ENCODE peak calls at places on chromosomes 4 and X, in four cellular contexts. One of them, this sample, is unnamed.

GRCh38 chr4:101349346-101350064 is 2.2 kb upstream of the PPP3CA start:
- DNase-seq in GF-D8: peak
- DNase-seq in heart left ventricle: peak
- DNase-seq in iPS-NIHi11: no peak
- DNase-seq in this sample: no peak

GRCh38 chr4:7747062-7747385 is 192.6 kb downstream of the AFAP1 start:
- DNase-seq in iPS-NIHi11: no peak
- DNase-seq in heart left ventricle: peak
- DNase-seq in GF-D8: no peak
- DNase-seq in this sample: no peak

GRCh38 chrX:71250856-71251255 is 3.1 kb downstream of the ZMYM3 start:
- DNase-seq in heart left ventricle: no peak
- DNase-seq in GF-D8: no peak
- DNase-seq in iPS-NIHi11: no peak
- DNase-seq in this sample: no peak

GRCh38 chrX:43121637-43122036 is 343.7 kb upstream of the PPP1R2C start:
- DNase-seq in heart left ventricle: no peak
- DNase-seq in iPS-NIHi11: no peak
- DNase-seq in GF-D8: no peak
- DNase-seq in this sample: no peak

GRCh38 chr4:23920716-23921446 is 31.0 kb upstream of the PPARGC1A start:
- DNase-seq in iPS-NIHi11: no peak
- DNase-seq in GF-D8: no peak
- DNase-seq in heart left ventricle: no peak
- DNase-seq in this sample: no peak

GRCh38 chr4:84451546-84451945 is 47.5 kb downstream of the NKX6-1 start:
- DNase-seq in heart left ventricle: no peak
- DNase-seq in GF-D8: no peak
- DNase-seq in iPS-NIHi11: no peak
- DNase-seq in this sample: no peak

GRCh38 chr4:160143574-160143973 is 1040.7 kb downstream of the RAPGEF2 start:
- DNase-seq in iPS-NIHi11: no peak
- DNase-seq in GF-D8: no peak
- DNase-seq in heart left ventricle: no peak
- DNase-seq in this sample: no peak

GRCh38 chr4:41095973-41096372 is 118.4 kb downstream of the APBB2 start:
- DNase-seq in heart left ventricle: no peak
- DNase-seq in iPS-NIHi11: no peak
- DNase-seq in GF-D8: no peak
- DNase-seq in this sample: no peak

GRCh38 chr4:187204389-187204920 is 480.8 kb upstream of the FAT1 start:
- DNase-seq in heart left ventricle: no peak
- DNase-seq in GF-D8: no peak
- DNase-seq in iPS-NIHi11: no peak
- DNase-seq in this sample: no peak

GRCh38 chr4:134298313-134298712 is 96.7 kb upstream of the PABPC4L start:
- DNase-seq in heart left ventricle: no peak
- DNase-seq in iPS-NIHi11: no peak
- DNase-seq in GF-D8: no peak
- DNase-seq in this sample: no peak